ENCODE peak calls at places on chromosome X, in five cellular contexts. One of them, this sample, is unnamed.

GRCh38 chrX:110600745-110601310 is 194.8 kb downstream of the CHRDL1 start:
- DNase-seq in left ventricle myocardium inferior: no peak
- DNase-seq in breast epithelium: no peak
- DNase-seq in fibroblast of lung: peak; percentile 13
- DNase-seq in CD8-positive, alpha-beta T cell: no peak
- DNase-seq in this sample: peak; percentile 1

GRCh38 chrX:48278958-48279357 is 23.8 kb downstream of the SSX1 start:
- DNase-seq in left ventricle myocardium inferior: no peak
- DNase-seq in breast epithelium: no peak
- DNase-seq in fibroblast of lung: no peak
- DNase-seq in CD8-positive, alpha-beta T cell: no peak
- DNase-seq in this sample: no peak

GRCh38 chrX:38806875-38807601 is 5.8 kb downstream of the MID1IP1 start:
- DNase-seq in left ventricle myocardium inferior: no peak
- DNase-seq in breast epithelium: no peak
- DNase-seq in fibroblast of lung: no peak
- DNase-seq in CD8-positive, alpha-beta T cell: no peak
- DNase-seq in this sample: no peak

GRCh38 chrX:110142096-110142495 is 139.2 kb downstream of the TMEM164 start:
- DNase-seq in left ventricle myocardium inferior: no peak
- DNase-seq in breast epithelium: no peak
- DNase-seq in fibroblast of lung: no peak
- DNase-seq in CD8-positive, alpha-beta T cell: no peak
- DNase-seq in this sample: no peak

GRCh38 chrX:41391606-41392005 is 55.5 kb upstream of the NYX start:
- DNase-seq in left ventricle myocardium inferior: no peak
- DNase-seq in breast epithelium: no peak
- DNase-seq in fibroblast of lung: no peak
- DNase-seq in CD8-positive, alpha-beta T cell: no peak
- DNase-seq in this sample: no peak

GRCh38 chrX:46770817-46771163 is 11.9 kb upstream of the SLC9A7 start:
- DNase-seq in left ventricle myocardium inferior: no peak
- DNase-seq in breast epithelium: no peak
- DNase-seq in fibroblast of lung: peak; percentile 94
- DNase-seq in CD8-positive, alpha-beta T cell: no peak
- DNase-seq in this sample: peak; percentile 39

GRCh38 chrX:38232287-38232686 is 11.6 kb upstream of the SRPX start:
- DNase-seq in left ventricle myocardium inferior: no peak
- DNase-seq in breast epithelium: no peak
- DNase-seq in fibroblast of lung: peak; percentile 80
- DNase-seq in CD8-positive, alpha-beta T cell: no peak
- DNase-seq in this sample: no peak

GRCh38 chrX:23505531-23506303 is 161.6 kb upstream of the PRDX4 start:
- DNase-seq in left ventricle myocardium inferior: no peak
- DNase-seq in breast epithelium: no peak
- DNase-seq in fibroblast of lung: no peak
- DNase-seq in CD8-positive, alpha-beta T cell: no peak
- DNase-seq in this sample: no peak

GRCh38 chrX:50813843-50814661 is at the start of gene SHROOM4:
- DNase-seq in left ventricle myocardium inferior: peak; percentile 40
- DNase-seq in breast epithelium: no peak
- DNase-seq in fibroblast of lung: peak; percentile 77
- DNase-seq in CD8-positive, alpha-beta T cell: no peak
- DNase-seq in this sample: peak; percentile 76

GRCh38 chrX:36214924-36215323 is 295.4 kb downstream of the CFAP47 start:
- DNase-seq in left ventricle myocardium inferior: no peak
- DNase-seq in breast epithelium: no peak
- DNase-seq in fibroblast of lung: no peak
- DNase-seq in CD8-positive, alpha-beta T cell: no peak
- DNase-seq in this sample: no peak

GRCh38 chrX:87636533-87636932 is 118.9 kb downstream of the KLHL4 start:
- DNase-seq in left ventricle myocardium inferior: no peak
- DNase-seq in breast epithelium: no peak
- DNase-seq in fibroblast of lung: no peak
- DNase-seq in CD8-positive, alpha-beta T cell: no peak
- DNase-seq in this sample: no peak

GRCh38 chrX:136598631-136599030 is 49.3 kb upstream of the CD40LG start:
- DNase-seq in left ventricle myocardium inferior: no peak
- DNase-seq in breast epithelium: no peak
- DNase-seq in fibroblast of lung: no peak
- DNase-seq in CD8-positive, alpha-beta T cell: no peak
- DNase-seq in this sample: no peak

GRCh38 chrX:23770142-23770541 is 12.8 kb upstream of the SAT1 start:
- DNase-seq in left ventricle myocardium inferior: no peak
- DNase-seq in breast epithelium: no peak
- DNase-seq in fibroblast of lung: no peak
- DNase-seq in CD8-positive, alpha-beta T cell: no peak
- DNase-seq in this sample: no peak

GRCh38 chrX:82081027-82081426 is 879.1 kb downstream of the SH3BGRL start:
- DNase-seq in left ventricle myocardium inferior: no peak
- DNase-seq in breast epithelium: no peak
- DNase-seq in fibroblast of lung: no peak
- DNase-seq in CD8-positive, alpha-beta T cell: no peak
- DNase-seq in this sample: no peak

GRCh38 chrX:57678686-57679428 is 1.2 kb downstream of the NLRP2B start:
- DNase-seq in left ventricle myocardium inferior: no peak
- DNase-seq in breast epithelium: no peak
- DNase-seq in fibroblast of lung: no peak
- DNase-seq in CD8-positive, alpha-beta T cell: no peak
- DNase-seq in this sample: no peak

GRCh38 chrX:3939967-3940610 is 226.6 kb upstream of the PRKX start:
- DNase-seq in left ventricle myocardium inferior: no peak
- DNase-seq in breast epithelium: no peak
- DNase-seq in fibroblast of lung: peak; percentile 6
- DNase-seq in CD8-positive, alpha-beta T cell: no peak
- DNase-seq in this sample: no peak

GRCh38 chrX:2283111-2283847 is 217.5 kb downstream of the DHRSX start:
- DNase-seq in left ventricle myocardium inferior: no peak
- DNase-seq in breast epithelium: no peak
- DNase-seq in fibroblast of lung: peak; percentile 59
- DNase-seq in CD8-positive, alpha-beta T cell: no peak
- DNase-seq in this sample: no peak

GRCh38 chrX:132953358-132953757 is 5.1 kb downstream of the HS6ST2 start:
- DNase-seq in left ventricle myocardium inferior: no peak
- DNase-seq in breast epithelium: no peak
- DNase-seq in fibroblast of lung: peak; percentile 5
- DNase-seq in CD8-positive, alpha-beta T cell: no peak
- DNase-seq in this sample: no peak

GRCh38 chrX:95675794-95676193 is 1008.8 kb upstream of the DIAPH2 start:
- DNase-seq in left ventricle myocardium inferior: no peak
- DNase-seq in breast epithelium: no peak
- DNase-seq in fibroblast of lung: no peak
- DNase-seq in CD8-positive, alpha-beta T cell: no peak
- DNase-seq in this sample: no peak

GRCh38 chrX:141469469-141469868 is 115.1 kb downstream of the SPANXA1 start:
- DNase-seq in left ventricle myocardium inferior: no peak
- DNase-seq in breast epithelium: no peak
- DNase-seq in fibroblast of lung: peak; percentile 33
- DNase-seq in CD8-positive, alpha-beta T cell: no peak
- DNase-seq in this sample: no peak

GRCh38 chrX:7147431-7147977 is at the start of gene STS:
- DNase-seq in left ventricle myocardium inferior: peak; percentile 38
- DNase-seq in breast epithelium: no peak
- DNase-seq in fibroblast of lung: peak; percentile 28
- DNase-seq in CD8-positive, alpha-beta T cell: no peak
- DNase-seq in this sample: peak; percentile 26

GRCh38 chrX:133053854-133054565 is 42.9 kb downstream of the USP26 start:
- DNase-seq in left ventricle myocardium inferior: no peak
- DNase-seq in breast epithelium: no peak
- DNase-seq in fibroblast of lung: peak; percentile 36
- DNase-seq in CD8-positive, alpha-beta T cell: no peak
- DNase-seq in this sample: no peak

GRCh38 chrX:1578511-1579173 is 12.8 kb upstream of the AKAP17A start:
- DNase-seq in left ventricle myocardium inferior: no peak
- DNase-seq in breast epithelium: no peak
- DNase-seq in fibroblast of lung: no peak
- DNase-seq in CD8-positive, alpha-beta T cell: no peak
- DNase-seq in this sample: no peak

GRCh38 chrX:115948018-115948923 is 222.3 kb upstream of the AGTR2 start:
- DNase-seq in left ventricle myocardium inferior: no peak
- DNase-seq in breast epithelium: no peak
- DNase-seq in fibroblast of lung: no peak
- DNase-seq in CD8-positive, alpha-beta T cell: no peak
- DNase-seq in this sample: no peak

GRCh38 chrX:105375816-105376215 is 155.3 kb upstream of the TEX13A start:
- DNase-seq in left ventricle myocardium inferior: no peak
- DNase-seq in breast epithelium: no peak
- DNase-seq in fibroblast of lung: peak; percentile 10
- DNase-seq in CD8-positive, alpha-beta T cell: no peak
- DNase-seq in this sample: no peak

GRCh38 chrX:23503835-23504539 is 163.3 kb upstream of the PRDX4 start:
- DNase-seq in left ventricle myocardium inferior: peak; percentile 68
- DNase-seq in breast epithelium: peak; percentile 83
- DNase-seq in fibroblast of lung: peak; percentile 93
- DNase-seq in CD8-positive, alpha-beta T cell: no peak
- DNase-seq in this sample: no peak

GRCh38 chrX:39890807-39891206 is 207.0 kb downstream of the BCOR start:
- DNase-seq in left ventricle myocardium inferior: no peak
- DNase-seq in breast epithelium: no peak
- DNase-seq in fibroblast of lung: no peak
- DNase-seq in CD8-positive, alpha-beta T cell: no peak
- DNase-seq in this sample: no peak

GRCh38 chrX:10350991-10351390 is 194.2 kb downstream of the CLCN4 start:
- DNase-seq in left ventricle myocardium inferior: no peak
- DNase-seq in breast epithelium: no peak
- DNase-seq in fibroblast of lung: peak; percentile 54
- DNase-seq in CD8-positive, alpha-beta T cell: no peak
- DNase-seq in this sample: no peak

GRCh38 chrX:108163333-108164082 is 71.9 kb downstream of the ATG4A start:
- DNase-seq in left ventricle myocardium inferior: no peak
- DNase-seq in breast epithelium: no peak
- DNase-seq in fibroblast of lung: no peak
- DNase-seq in CD8-positive, alpha-beta T cell: no peak
- DNase-seq in this sample: no peak

GRCh38 chrX:103565752-103566151 is 19.6 kb upstream of the TCEAL4 start:
- DNase-seq in left ventricle myocardium inferior: no peak
- DNase-seq in breast epithelium: no peak
- DNase-seq in fibroblast of lung: peak; percentile 81
- DNase-seq in CD8-positive, alpha-beta T cell: no peak
- DNase-seq in this sample: no peak

GRCh38 chrX:152926279-152926678 is 28.4 kb downstream of the ZNF185 start:
- DNase-seq in left ventricle myocardium inferior: no peak
- DNase-seq in breast epithelium: peak; percentile 63
- DNase-seq in fibroblast of lung: peak; percentile 67
- DNase-seq in CD8-positive, alpha-beta T cell: peak; percentile 5
- DNase-seq in this sample: peak; percentile 66

DNA sequence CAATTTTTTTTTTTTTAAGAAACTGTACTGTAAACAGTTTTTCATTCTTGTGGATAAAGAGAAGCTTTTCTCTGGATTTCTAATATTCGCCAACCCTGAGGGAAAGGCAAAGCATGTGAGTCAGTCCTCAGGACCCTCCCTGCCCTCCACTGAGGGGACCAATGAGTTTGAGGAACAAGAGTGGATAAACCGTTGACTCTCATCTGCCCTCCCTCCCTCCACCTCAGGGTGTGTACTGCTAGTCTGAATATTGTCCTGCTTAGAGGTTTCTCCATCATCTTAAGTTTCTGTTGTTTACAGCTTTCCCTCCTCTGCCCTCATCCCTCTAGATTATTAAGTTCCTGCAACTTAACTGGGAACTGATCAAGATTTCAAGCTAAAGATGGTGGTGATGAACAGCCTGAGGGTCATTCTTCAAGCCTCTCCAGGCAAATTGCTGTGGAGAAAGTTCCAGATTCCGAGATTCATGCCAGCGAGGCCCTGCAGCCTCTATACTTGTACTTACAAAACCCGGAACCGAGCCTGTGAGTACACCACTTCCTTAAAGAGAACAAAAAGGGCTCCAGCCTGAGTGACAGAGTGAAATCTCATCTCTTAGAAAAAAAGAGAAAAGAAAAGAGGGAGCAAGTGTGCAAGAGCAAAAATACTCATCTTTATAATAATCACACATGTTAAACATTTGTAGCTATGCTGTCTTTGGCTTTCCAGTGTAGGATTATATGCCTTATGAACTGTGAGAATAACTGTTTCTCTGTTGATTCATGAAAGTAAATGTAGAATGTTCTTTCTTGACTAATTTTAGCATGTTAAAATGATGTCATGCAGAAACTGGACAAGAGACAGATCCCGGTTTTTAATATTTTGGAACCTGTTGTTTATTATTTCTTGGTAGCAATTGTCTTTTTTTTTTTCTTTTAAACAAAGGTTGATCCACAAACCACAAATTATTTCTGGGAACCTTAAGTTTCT is 11.9 kb downstream of the CA5B start:
- DNase-seq in left ventricle myocardium inferior: peak; percentile 16
- DNase-seq in breast epithelium: no peak
- DNase-seq in fibroblast of lung: peak; percentile 6
- DNase-seq in CD8-positive, alpha-beta T cell: no peak
- DNase-seq in this sample: peak; percentile 36
- H3K4me3 ChIP-seq in left ventricle myocardium inferior: no peak overlapping the region
- H3K4me3 ChIP-seq in breast epithelium: no peak overlapping the region
- H3K4me3 ChIP-seq in fibroblast of lung: no peak overlapping the region
- H3K4me3 ChIP-seq in CD8-positive, alpha-beta T cell: peak overlapping the region; percentile 17
- H3K4me3 ChIP-seq in this sample: peak overlapping the region; percentile 8

DNA sequence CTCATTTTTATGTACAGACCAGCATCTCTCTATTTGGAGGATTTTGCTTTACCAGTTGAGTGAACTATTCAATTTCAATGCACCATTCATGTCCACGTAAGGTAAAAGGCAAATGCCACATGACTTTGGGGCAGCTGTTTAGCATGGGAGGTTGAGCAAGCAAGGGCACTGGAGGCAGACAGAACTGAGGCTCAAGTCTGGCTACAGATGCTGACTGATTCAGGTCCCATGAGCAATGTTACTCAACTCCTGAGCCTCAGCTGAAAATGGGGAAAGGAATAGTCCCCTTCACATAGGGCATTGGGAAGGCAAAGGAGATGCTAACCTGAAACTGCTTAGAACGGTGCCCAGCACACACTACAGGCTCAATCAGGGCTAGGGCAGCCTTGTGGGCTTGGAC is 93.0 kb upstream of the MTM1 start:
- DNase-seq in left ventricle myocardium inferior: no peak
- DNase-seq in breast epithelium: no peak
- DNase-seq in fibroblast of lung: no peak
- DNase-seq in CD8-positive, alpha-beta T cell: no peak
- DNase-seq in this sample: no peak
- H3K4me1 ChIP-seq in left ventricle myocardium inferior: no peaks in the 10 kb centered on the region
- H3K4me1 ChIP-seq in breast epithelium: no peaks in the 10 kb centered on the region
- H3K4me1 ChIP-seq in fibroblast of lung: peaks cover 7% of the 10 kb centered on the region
- H3K4me1 ChIP-seq in CD8-positive, alpha-beta T cell: peaks cover 27% of the 10 kb centered on the region
- H3K4me1 ChIP-seq in this sample: no peaks in the 10 kb centered on the region

GRCh38 chrX:135424469-135424868 is 2.7 kb downstream of the SMIM10L2A start:
- DNase-seq in left ventricle myocardium inferior: no peak
- DNase-seq in breast epithelium: no peak
- DNase-seq in fibroblast of lung: no peak
- DNase-seq in CD8-positive, alpha-beta T cell: no peak
- DNase-seq in this sample: no peak
- H3K27ac ChIP-seq in left ventricle myocardium inferior: no peak overlapping the region
- H3K27ac ChIP-seq in breast epithelium: no peak overlapping the region
- H3K27ac ChIP-seq in fibroblast of lung: no peak overlapping the region
- H3K27ac ChIP-seq in CD8-positive, alpha-beta T cell: no peak overlapping the region
- H3K27ac ChIP-seq in this sample: no peak overlapping the region

DNA sequence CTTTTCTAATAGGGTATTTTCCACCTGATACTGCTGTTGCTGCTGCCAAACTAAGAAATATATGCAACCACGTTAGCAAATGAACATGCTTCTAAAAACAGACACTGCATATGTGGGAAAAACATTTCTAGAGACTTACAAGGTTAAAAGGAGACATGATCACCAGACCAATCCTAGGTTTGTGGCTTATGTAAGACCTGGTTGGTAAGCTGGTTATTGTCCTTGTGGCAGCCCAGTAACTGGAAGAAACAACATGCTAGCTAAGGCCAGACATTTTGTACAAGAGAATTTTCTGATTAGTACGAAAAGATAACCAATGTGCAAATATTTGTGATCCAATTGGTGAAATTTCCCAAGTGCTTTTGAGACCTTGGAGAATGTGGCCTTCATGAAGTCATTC is 112.0 kb downstream of the AFF2 start:
- DNase-seq in left ventricle myocardium inferior: no peak
- DNase-seq in breast epithelium: no peak
- DNase-seq in fibroblast of lung: no peak
- DNase-seq in CD8-positive, alpha-beta T cell: no peak
- DNase-seq in this sample: no peak
- H3K4me3 ChIP-seq in left ventricle myocardium inferior: no peak overlapping the region
- H3K4me3 ChIP-seq in breast epithelium: no peak overlapping the region
- H3K4me3 ChIP-seq in fibroblast of lung: no peak overlapping the region
- H3K4me3 ChIP-seq in CD8-positive, alpha-beta T cell: no peak overlapping the region
- H3K4me3 ChIP-seq in this sample: no peak overlapping the region

This sample was measured in SJSA1.